ENCODE peak calls at places on chromosomes 16 and 17, in six cellular contexts. V is GM12892, Z is HepG2, E is GM12878, T is K562, C is H1. O is an unnamed sample.

GRCh38 chr16:76650579-76650978 is 373.4 kb downstream of the CNTNAP4 start:
- DNase-seq in C (no peak), Z (peak; percentile 74), E (no peak), V (no peak), T (no peak), O (no peak)

GRCh38 chr17:61161615-61162134 is 238.0 kb upstream of the TBX2 start:
- DNase-seq in V (no peak), T (no peak), Z (no peak), E (no peak), C (no peak), O (no peak)

GRCh38 chr16:91484-91883 is 13.5 kb downstream of the MPG start:
- DNase-seq in Z (no peak), C (no peak), V (no peak), E (no peak), T (no peak), O (no peak)

GRCh38 chr17:19553036-19553435 is 19.4 kb downstream of the SLC47A1 start:
- DNase-seq in Z (no peak), T (no peak), E (no peak), C (no peak), V (no peak), O (no peak)

GRCh38 chr17:63082952-63083351 is 116.9 kb downstream of the TANC2 start:
- DNase-seq in V (no peak), T (no peak), Z (no peak), E (no peak), C (no peak), O (no peak)

GRCh38 chr16:56603589-56603988 is 4.8 kb upstream of the MT2A start:
- DNase-seq in E (no peak), Z (peak; percentile 86), C (no peak), V (no peak), T (no peak), O (no peak)

GRCh38 chr17:29124931-29125270 is 55.3 kb downstream of the MYO18A start:
- DNase-seq in E (no peak), V (no peak), T (peak; percentile 54), C (no peak), Z (no peak), O (no peak)

GRCh38 chr17:47720754-47721533 is 12.1 kb upstream of the TBX21 start:
- DNase-seq in V (peak; percentile 59), E (no peak), C (no peak), T (no peak), Z (no peak), O (peak; percentile 52)

GRCh38 chr17:80152057-80152831 is 5.3 kb upstream of the EIF4A3 start:
- DNase-seq in T (no peak), E (no peak), Z (no peak), C (no peak), V (no peak), O (no peak)

GRCh38 chr16:82761236-82761635 is 134.5 kb downstream of the CDH13 start:
- DNase-seq in E (no peak), T (no peak), C (no peak), Z (no peak), V (no peak), O (no peak)

GRCh38 chr16:30761427-30761927 is 385 bp downstream of the CFAP119 start:
- DNase-seq in Z (no peak), C (no peak), V (peak; percentile 58), E (no peak), T (peak; percentile 54), O (peak; percentile 49)

GRCh38 chr17:81735181-81736102 is 23.4 kb downstream of the SLC25A10 start:
- DNase-seq in E (peak; percentile 26), V (no peak), T (peak; percentile 81), Z (no peak), C (no peak), O (no peak)

GRCh38 chr16:55482056-55482455 is 3.1 kb downstream of the MMP2 start:
- DNase-seq in Z (no peak), C (no peak), E (no peak), T (no peak), V (no peak), O (no peak)

GRCh38 chr17:13460646-13461045 is 141.1 kb downstream of the HS3ST3A1 start:
- DNase-seq in C (no peak), E (no peak), Z (no peak), V (no peak), T (no peak), O (no peak)

GRCh38 chr16:2365397-2365796 is 24.9 kb upstream of the ABCA3 start:
- DNase-seq in T (no peak), E (no peak), Z (no peak), C (no peak), V (no peak), O (no peak)

DNA sequence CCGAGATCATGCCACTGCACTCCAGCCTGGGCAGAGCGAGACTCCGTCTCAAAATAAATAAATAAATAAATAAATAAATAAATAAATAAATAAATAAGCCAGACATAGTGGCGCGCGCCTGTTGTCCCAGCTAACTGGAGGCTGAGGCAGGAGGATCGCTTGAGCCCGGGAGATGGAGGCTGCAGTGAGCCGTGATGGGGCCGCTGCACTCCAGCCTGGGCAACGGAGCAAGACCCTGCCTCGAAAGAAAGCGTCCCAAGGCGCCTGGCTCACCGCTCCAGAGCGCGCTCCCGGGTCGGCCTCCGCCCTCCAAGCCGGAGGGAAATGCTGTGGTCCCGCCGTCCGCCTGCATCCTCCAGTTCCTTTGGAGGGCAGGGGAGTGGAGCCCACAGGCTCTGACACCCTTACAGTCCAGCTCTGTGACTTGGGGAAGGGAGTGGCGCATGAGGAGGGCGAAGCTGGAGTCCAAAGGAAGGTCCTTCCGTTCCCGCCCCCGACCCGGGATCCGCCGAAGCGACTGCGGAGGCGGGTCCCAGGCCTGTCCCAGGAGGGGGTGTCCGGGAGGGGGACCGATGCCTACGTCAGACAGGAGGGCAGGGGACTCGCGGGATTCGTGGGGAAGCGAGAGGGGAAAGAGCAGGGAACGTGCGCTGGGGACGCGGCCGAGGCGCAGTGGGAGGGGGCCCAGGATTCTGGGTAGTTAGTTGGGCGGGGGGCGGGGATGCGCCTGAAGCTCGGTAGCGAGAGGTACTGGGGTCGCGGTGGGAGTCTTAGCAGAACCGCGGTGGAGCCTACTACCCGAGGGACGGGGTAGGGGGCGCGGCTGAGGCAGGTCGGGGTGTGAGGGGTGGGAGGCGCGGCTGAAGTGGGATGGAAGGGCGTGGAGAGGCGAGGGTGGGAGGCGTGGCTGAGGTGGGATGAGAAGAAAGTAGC is 8.4 kb upstream of the TRPV2 start:
- DNase-seq in E (peak; percentile 43), V (no peak), C (peak; percentile 56), Z (no peak), T (peak; percentile 32), O (peak; percentile 50)
- TF ChIP-seq TAF1 in E (no peak), V (no peak), C (peak; percentile 52), Z (no peak), T (no peak), O (no peak)

GRCh38 chr16:89711601-89712475 is 8.9 kb downstream of the VPS9D1 start:
- DNase-seq in E (no peak), C (no peak), T (peak; percentile 98), V (peak; percentile 99), Z (no peak), O (peak; percentile 99)
- TF ChIP-seq POLR2A in E (peak; percentile 91), C (peak; percentile 79), T (peak; percentile 94), V (peak; percentile 82), Z (no peak), O (no peak)

GRCh38 chr17:64377769-64378282 is 12.8 kb downstream of the PECAM1 start:
- DNase-seq in T (no peak), E (no peak), Z (peak; percentile 73), C (no peak), V (no peak), O (no peak)
- TF ChIP-seq POLR2AphosphoS5 in T (no peak), E (no peak), Z (no peak), C (no peak), V (no peak), O (no peak)

DNA sequence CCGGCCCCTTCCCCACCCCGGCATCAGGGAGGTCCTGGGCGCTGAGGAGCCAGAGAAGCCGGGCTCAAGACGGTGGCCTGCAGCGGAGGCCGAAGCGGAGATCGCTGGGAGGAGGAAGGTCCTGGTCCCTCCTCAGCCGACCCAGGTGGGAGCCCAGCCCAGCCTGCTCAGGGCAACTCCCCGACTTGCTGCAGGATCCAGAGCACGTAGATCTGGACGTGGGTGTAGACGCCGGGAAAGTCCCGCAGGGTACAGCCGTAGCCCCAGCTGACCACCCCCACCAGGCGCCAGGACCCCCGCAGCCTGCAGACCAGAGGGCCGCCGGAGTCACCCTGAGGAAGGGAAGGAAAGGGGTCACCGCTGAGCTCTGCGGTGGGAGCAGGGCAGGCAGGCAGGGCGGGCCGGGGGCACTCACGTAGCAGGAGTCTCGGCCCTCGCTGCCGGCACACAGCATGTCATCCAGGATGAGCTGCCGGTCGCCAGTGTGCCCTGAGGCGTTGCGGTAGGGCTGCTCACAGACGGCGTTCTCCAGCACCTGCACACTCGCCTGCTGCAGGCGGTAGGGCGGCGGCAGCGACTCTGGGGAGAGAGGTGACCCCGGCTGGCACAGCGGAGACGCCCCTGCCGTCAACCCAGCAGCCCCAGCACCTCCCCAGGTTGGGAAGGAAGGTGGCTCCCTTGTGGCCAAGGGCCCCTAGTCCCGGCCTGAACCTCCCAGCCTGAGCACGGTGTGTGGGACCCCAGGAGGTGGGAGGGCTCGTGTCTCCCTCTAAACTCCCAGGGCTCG is 5.5 kb downstream of the TPSD1 start:
- DNase-seq in Z (no peak), E (no peak), C (no peak), V (no peak), T (no peak), O (no peak)
- TF ChIP-seq TAF1 in Z (no peak), E (no peak), C (no peak), V (no peak), T (no peak), O (no peak)

GRCh38 chr16:67530013-67530939 is 1.6 kb downstream of the RIPOR1 start:
- DNase-seq in T (peak; percentile 53), Z (no peak), E (no peak), C (no peak), V (no peak), O (no peak)
- TF ChIP-seq POLR2A in T (no peak), Z (no peak), E (peak; percentile 57), C (no peak), V (no peak), O (no peak)

DNA sequence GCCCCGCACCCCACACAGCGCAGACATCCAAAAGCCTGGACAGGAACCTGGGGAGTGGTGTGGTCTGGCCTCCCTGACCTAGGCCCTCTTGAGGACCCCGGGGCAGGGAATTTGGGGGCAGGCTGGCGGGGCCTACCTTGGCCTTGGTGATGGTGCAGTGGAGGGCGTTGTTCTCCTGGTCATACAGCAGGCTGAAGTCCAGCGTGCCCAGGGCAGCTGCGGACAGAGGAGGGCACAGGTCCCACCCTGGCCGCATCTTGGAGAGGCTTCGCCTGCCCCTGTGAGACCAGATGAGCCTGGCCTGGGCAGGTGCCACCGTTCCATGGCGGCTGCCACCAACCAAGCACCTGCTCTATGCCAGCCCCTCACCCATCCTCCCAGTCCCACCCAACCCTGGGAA is 9.0 kb downstream of the DOC2B start:
- DNase-seq in E (no peak), T (no peak), V (no peak), C (no peak), Z (no peak), O (no peak)
- TF ChIP-seq POLR2AphosphoS5 in E (no peak), T (no peak), V (no peak), C (no peak), Z (no peak), O (no peak)

GRCh38 chr17:76827736-76828135 is 40.5 kb upstream of the MGAT5B start:
- DNase-seq in E (no peak), V (no peak), Z (no peak), C (no peak), T (no peak), O (no peak)
- TF ChIP-seq TAF1 in E (no peak), V (no peak), Z (no peak), C (no peak), T (no peak), O (no peak)

GRCh38 chr16:53503270-53503911 is 382 bp upstream of the AKTIP start:
- DNase-seq in Z (peak; percentile 100), E (peak; percentile 99), V (peak; percentile 93), C (peak; percentile 100), T (peak; percentile 98), O (peak; percentile 92)
- TF ChIP-seq POLR2A in Z (peak; percentile 86), E (peak; percentile 95), V (peak; percentile 83), C (peak; percentile 73), T (peak; percentile 83), O (peak; percentile 86)

GRCh38 chr16:50203681-50204080 is 50.6 kb downstream of the TENT4B start:
- DNase-seq in T (no peak), Z (no peak), V (no peak), E (no peak), C (no peak), O (no peak)
- TF ChIP-seq POLR2AphosphoS5 in T (no peak), Z (no peak), V (no peak), E (no peak), C (no peak), O (no peak)